ENCODE peak calls at places on chromosome 12, in seven cellular contexts. B is small intestine; M is thoracic aorta; N is CD8-positive, alpha-beta T cell; W is mesenchymal stem cell; J is CD4-positive, CD25-positive, alpha-beta regulatory T cell; S is RWPE2. C is an unnamed sample. For H3K9me3, the result is how much of the 10 kb centered on the place peaks cover.

GRCh38 chr12:6158263-6158662 is 33.8 kb upstream of the VWF start:
- DNase-seq in B (no peak), N (no peak), S (no peak), M (no peak), J (no peak), W (peak), C (no peak)

GRCh38 chr12:25186788-25187397 is 8.1 kb downstream of the DNAI7 start:
- DNase-seq in B (no peak), N (no peak), M (no peak), S (no peak), W (peak), J (peak), C (no peak)

GRCh38 chr12:131283191-131283861 is 329.6 kb downstream of the ADGRD1 start:
- DNase-seq in J (no peak), W (no peak), N (no peak), S (no peak), M (no peak), B (no peak), C (no peak)

GRCh38 chr12:63419119-63419518 is 249.2 kb downstream of the DPY19L2 start:
- DNase-seq in N (no peak), B (peak), J (no peak), M (no peak), W (no peak), S (no peak), C (no peak)

GRCh38 chr12:122732170-122732569 is 1.5 kb upstream of the HCAR1 start:
- DNase-seq in B (no peak), S (peak), J (no peak), M (no peak), N (no peak), W (no peak), C (no peak)

GRCh38 chr12:123367511-123367910 is 2.9 kb upstream of the SBNO1 start:
- DNase-seq in W (no peak), J (no peak), S (no peak), B (no peak), M (no peak), N (no peak), C (no peak)

GRCh38 chr12:59283012-59283411 is 312.8 kb upstream of the SLC16A7 start:
- DNase-seq in B (no peak), W (no peak), M (no peak), N (no peak), J (no peak), S (no peak), C (peak)

GRCh38 chr12:108786450-108786849 is 55.1 kb upstream of the CORO1C start:
- DNase-seq in B (no peak), W (no peak), M (no peak), S (no peak), J (no peak), N (no peak), C (no peak)

GRCh38 chr12:108582981-108583770 is 14.7 kb downstream of the TMEM119 start:
- DNase-seq in M (no peak), J (no peak), W (no peak), B (no peak), S (no peak), N (no peak), C (no peak)

GRCh38 chr12:12819752-12820311 is 6.7 kb downstream of the DDX47 start:
- DNase-seq in M (peak), B (no peak), S (no peak), N (no peak), J (no peak), W (peak), C (no peak)

GRCh38 chr12:68310370-68310769 is 21.8 kb downstream of the MDM1 start:
- DNase-seq in B (no peak), W (peak), M (no peak), S (no peak), J (no peak), N (no peak), C (no peak)

GRCh38 chr12:96989916-96990315 is 82.9 kb downstream of the NEDD1 start:
- DNase-seq in W (no peak), S (no peak), B (peak), N (no peak), J (no peak), M (no peak), C (peak)

GRCh38 chr12:124542021-124542941 is 25.1 kb downstream of the NCOR2 start:
- DNase-seq in W (no peak), B (no peak), S (no peak), M (no peak), N (no peak), J (no peak), C (no peak)

GRCh38 chr12:8913702-8914032 is 642 bp upstream of the PHC1 start:
- DNase-seq in S (no peak), B (no peak), J (no peak), W (no peak), M (no peak), N (no peak), C (no peak)

GRCh38 chr12:121793501-121793835 is at the start of gene RHOF:
- DNase-seq in J (no peak), B (peak), W (no peak), S (no peak), N (no peak), M (no peak), C (peak)

GRCh38 chr12:52036587-52037171 is 14.6 kb upstream of the NR4A1 start:
- DNase-seq in B (peak), J (peak), W (peak), M (no peak), S (no peak), N (peak), C (peak)

GRCh38 chr12:93678779-93679178 is 1.6 kb downstream of the CRADD start:
- DNase-seq in S (no peak), N (no peak), W (no peak), J (no peak), B (no peak), M (no peak), C (no peak)
- H3K4me3 ChIP-seq in S (no peak), N (no peak), W (no peak), J (peak), B (no peak), M (no peak), C (no peak)

GRCh38 chr12:38157274-38157932 is 159.2 kb upstream of the ALG10B start:
- DNase-seq in S (no peak), N (no peak), B (no peak), M (no peak), W (no peak), J (no peak), C (no peak)

GRCh38 chr12:38156497-38157245 is 159.9 kb upstream of the ALG10B start:
- DNase-seq in S (no peak), N (no peak), B (no peak), W (no peak), M (no peak), J (no peak), C (no peak)

GRCh38 chr12:38159092-38159551 is 157.5 kb upstream of the ALG10B start:
- DNase-seq in B (no peak), M (no peak), J (no peak), S (no peak), N (no peak), W (no peak), C (no peak)

GRCh38 chr12:38158428-38159091 is 158.0 kb upstream of the ALG10B start:
- DNase-seq in B (no peak), W (no peak), J (no peak), S (no peak), N (no peak), M (no peak), C (no peak)

DNA sequence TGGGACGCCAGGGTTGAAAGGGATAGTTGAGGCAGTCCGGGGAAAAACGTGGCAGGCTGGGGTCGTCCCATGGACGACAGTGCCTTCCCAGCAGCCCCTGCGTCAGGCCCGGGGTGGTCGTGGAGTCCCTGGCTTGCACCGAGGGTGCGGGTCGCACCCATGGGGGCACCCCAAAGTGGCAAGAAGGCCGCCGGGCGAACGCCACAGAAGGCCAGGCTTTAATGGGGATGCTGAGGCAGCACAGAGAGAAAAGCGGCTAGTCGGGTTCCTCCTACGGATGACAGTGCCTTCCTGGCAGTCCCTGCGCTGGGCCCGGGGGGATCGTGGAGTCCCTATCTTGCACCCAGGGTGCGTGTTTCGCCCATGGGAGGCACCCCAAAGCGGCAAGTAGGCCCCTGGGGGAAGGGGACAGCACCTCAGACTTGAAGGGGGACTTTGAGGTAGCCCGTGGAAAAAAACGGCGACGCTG is 158.6 kb upstream of the ALG10B start:
- DNase-seq in W (no peak), S (no peak), B (no peak), J (no peak), N (no peak), M (no peak), C (no peak)
- H3K9me3 ChIP-seq in W (under half), S (under half), B (under half), J (under half), N (under half), M (under half), C (under half)

GRCh38 chr12:106903241-106903950 is 52.3 kb upstream of the TMEM263 start:
- DNase-seq in B (peak), S (peak), M (peak), J (peak), N (peak), W (peak), C (peak)
- H3K4me3 ChIP-seq in B (no peak), S (peak), M (peak), J (peak), N (peak), W (peak), C (no peak)

GRCh38 chr12:17809206-17809605 is 280.8 kb downstream of the RERGL start:
- DNase-seq in W (no peak), M (no peak), J (no peak), N (no peak), B (no peak), S (no peak), C (no peak)

DNA sequence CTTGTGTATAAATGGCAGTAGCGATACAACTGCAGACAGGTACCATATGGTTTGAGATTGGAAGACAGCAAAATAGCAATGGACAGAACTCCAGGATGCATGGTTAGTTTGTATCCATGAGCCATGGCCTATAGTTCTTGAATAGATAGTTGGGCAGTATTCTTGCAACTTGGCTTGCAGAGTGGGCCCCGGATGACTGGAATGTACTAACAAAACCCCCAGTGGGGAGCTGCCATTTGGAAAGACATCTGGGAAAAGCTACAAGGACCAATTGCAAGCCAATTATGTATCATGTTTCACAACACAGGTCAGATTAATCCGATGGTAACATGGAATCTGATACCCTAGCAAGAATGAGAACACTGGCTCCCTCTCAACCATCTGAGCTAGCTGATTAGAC is 279.6 kb downstream of the RERGL start:
- DNase-seq in N (no peak), M (no peak), B (no peak), S (no peak), J (no peak), W (no peak), C (no peak)
- H3K9me3 ChIP-seq in N (under half), M (under half), B (under half), S (under half), J (under half), W (under half), C (under half)

C was measured in Karpas-422.